ENCODE peak calls at places on chromosomes 16 and 17, in six cellular contexts. F is tibial artery, M is neural progenitor cell, S is astrocyte of the spinal cord, I is heart left ventricle, Y is brain microvascular endothelial cell. V is an unnamed sample.

GRCh38 chr17:58786586-58787295 is 31.1 kb downstream of the PPM1E start:
- DNase-seq in I (no peak), S (peak), M (no peak), F (no peak), Y (peak), V (peak)

GRCh38 chr17:32185875-32186274 is 43.6 kb downstream of the RHOT1 start:
- DNase-seq in Y (no peak), S (no peak), M (no peak), I (no peak), F (no peak), V (no peak)

GRCh38 chr16:89931305-89931896 is 8.3 kb downstream of the TUBB3 start:
- DNase-seq in Y (no peak), M (no peak), I (no peak), F (no peak), S (no peak), V (no peak)

GRCh38 chr16:15961060-15961511 is 11.7 kb downstream of the ABCC1 start:
- DNase-seq in Y (no peak), I (no peak), F (no peak), M (no peak), S (peak), V (no peak)

GRCh38 chr17:72529386-72529785 is 408.6 kb downstream of the SOX9 start:
- DNase-seq in S (peak), Y (no peak), M (peak), I (no peak), F (no peak), V (no peak)

GRCh38 chr17:13537871-13538643 is 63.7 kb downstream of the HS3ST3A1 start:
- DNase-seq in S (no peak), I (no peak), F (no peak), Y (no peak), M (no peak), V (no peak)

GRCh38 chr16:73176577-73177013 is 128.7 kb upstream of the ZFHX3 start:
- DNase-seq in F (no peak), M (peak), I (no peak), Y (peak), S (peak), V (peak)

GRCh38 chr17:77465358-77466041 is 324.7 kb downstream of the SEC14L1 start:
- DNase-seq in I (no peak), Y (peak), M (peak), S (peak), F (peak), V (peak)

GRCh38 chr16:84617068-84617630 is 729 bp downstream of the COTL1 start:
- DNase-seq in M (peak), F (no peak), S (peak), I (peak), Y (no peak), V (peak)

GRCh38 chr17:18186271-18186982 is 2.8 kb downstream of the ALKBH5 start:
- DNase-seq in F (no peak), I (no peak), S (peak), Y (no peak), M (no peak), V (no peak)
- TF ChIP-seq CTCF in F (no peak), I (no peak), S (no peak), Y (no peak), M (no peak), V (no peak)

DNA sequence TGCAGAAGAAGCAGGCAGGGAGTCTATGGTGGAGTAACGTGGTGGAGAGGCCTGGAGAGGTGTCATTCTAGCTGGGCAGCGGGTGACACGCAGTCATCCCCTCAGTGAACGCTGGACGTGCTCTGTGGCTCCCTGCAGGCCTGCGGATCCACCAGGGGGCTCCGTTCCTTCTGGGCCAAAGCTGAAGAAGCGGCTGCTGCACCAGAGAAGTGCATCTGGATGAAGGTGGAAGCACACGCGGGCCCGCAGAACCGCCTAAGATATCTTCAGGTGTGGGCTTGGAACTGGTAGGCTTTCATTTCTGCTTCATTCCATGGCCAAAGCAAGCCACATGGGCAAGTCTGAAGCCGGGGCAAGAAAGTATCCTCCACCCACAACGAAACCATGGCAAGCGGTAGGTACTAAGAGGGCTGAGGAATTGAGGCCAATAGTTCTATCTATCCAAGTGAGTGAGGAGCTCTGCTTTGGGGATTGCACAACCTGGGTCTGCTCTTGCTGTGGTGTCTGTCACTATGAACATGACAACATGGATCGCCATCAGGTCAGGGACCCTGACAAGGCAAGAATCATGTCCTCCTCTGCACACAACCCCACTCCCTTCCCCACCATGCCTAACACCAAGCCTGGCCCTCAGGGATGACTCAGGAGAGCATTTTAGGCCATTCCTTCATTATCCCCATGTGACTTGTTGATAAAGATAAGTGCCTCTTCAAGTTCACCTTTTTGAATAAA is 78.9 kb upstream of the FBXO47 start:
- DNase-seq in I (no peak), F (no peak), Y (no peak), S (no peak), M (peak), V (no peak)
- TF ChIP-seq CTCF in I (no peak), F (no peak), Y (no peak), S (no peak), M (peak), V (peak)

GRCh38 chr16:67248401-67249177 is at the start of gene SLC9A5:
- DNase-seq in I (peak), S (no peak), M (peak), F (no peak), Y (no peak), V (peak)
- TF ChIP-seq CTCF in I (peak), S (no peak), M (peak), F (peak), Y (peak), V (peak)

GRCh38 chr16:6611535-6611934 is 721.1 kb upstream of the RBFOX1 start:
- DNase-seq in M (peak), Y (no peak), I (no peak), S (no peak), F (no peak), V (no peak)
- TF ChIP-seq CTCF in M (peak), Y (no peak), I (no peak), S (no peak), F (no peak), V (no peak)

GRCh38 chr17:34076743-34077631 is 178.1 kb upstream of the CCL2 start:
- DNase-seq in F (no peak), S (no peak), I (no peak), Y (no peak), M (no peak), V (no peak)

GRCh38 chr17:34082404-34082803 is 172.7 kb upstream of the CCL2 start:
- DNase-seq in I (no peak), M (no peak), S (no peak), F (no peak), Y (no peak), V (no peak)

GRCh38 chr17:34081269-34081668 is 173.8 kb upstream of the CCL2 start:
- DNase-seq in F (no peak), S (no peak), Y (no peak), M (peak), I (no peak), V (peak)
- TF ChIP-seq CTCF in F (no peak), S (peak), Y (no peak), M (peak), I (peak), V (no peak)

GRCh38 chr17:7586673-7587419 is 3.0 kb downstream of the SOX15 start:
- DNase-seq in Y (no peak), F (no peak), S (no peak), I (no peak), M (no peak), V (peak)
- TF ChIP-seq CTCF in Y (peak), F (no peak), S (peak), I (peak), M (peak), V (peak)

GRCh38 chr16:83533193-83533592 is 274.6 kb upstream of the HSBP1 start:
- DNase-seq in Y (peak), S (peak), I (no peak), F (no peak), M (no peak), V (no peak)
- TF ChIP-seq CTCF in Y (no peak), S (no peak), I (no peak), F (no peak), M (no peak), V (no peak)